ENCODE peak calls at places on chromosomes 6 and 20, in nine cellular contexts. One of them, this sample, is unnamed.

GRCh38 chr6:119510246-119510645 is 160.7 kb upstream of the MAN1A1 start:
- DNase-seq in progenitor cell of endocrine pancreas: no peak
- DNase-seq in activated CD4-positive, alpha-beta T cell treated with anti-CD3 and anti-CD28 coated beads for 1 hour: no peak
- DNase-seq in occipital lobe: no peak
- DNase-seq in stimulated activated CD4-positive, alpha-beta T cell treated with anti-CD3 and anti-CD28 coated beads, Interleukin-1b, Interleukin-23, amount 100 ng/mL, for 4 hours: no peak
- DNase-seq in GM10248: no peak
- DNase-seq in LoVo: no peak
- DNase-seq in activated T-cell treated with anti-CD3 and anti-CD28 coated beads, Interleukin-2, amount 50 U/mL, for 24 hours: no peak
- DNase-seq in heart left ventricle: no peak
- DNase-seq in this sample: no peak

GRCh38 chr20:48931527-48932374 is 10.2 kb downstream of the ARFGEF2 start:
- DNase-seq in GM10248: no peak
- DNase-seq in progenitor cell of endocrine pancreas: no peak
- DNase-seq in activated T-cell treated with anti-CD3 and anti-CD28 coated beads, Interleukin-2, amount 50 U/mL, for 24 hours: no peak
- DNase-seq in stimulated activated CD4-positive, alpha-beta T cell treated with anti-CD3 and anti-CD28 coated beads, Interleukin-1b, Interleukin-23, amount 100 ng/mL, for 4 hours: no peak
- DNase-seq in activated CD4-positive, alpha-beta T cell treated with anti-CD3 and anti-CD28 coated beads for 1 hour: no peak
- DNase-seq in occipital lobe: no peak
- DNase-seq in heart left ventricle: no peak
- DNase-seq in LoVo: no peak
- DNase-seq in this sample: no peak

GRCh38 chr20:37627060-37627766 is 66.6 kb upstream of the CTNNBL1 start:
- DNase-seq in progenitor cell of endocrine pancreas: peak
- DNase-seq in activated CD4-positive, alpha-beta T cell treated with anti-CD3 and anti-CD28 coated beads for 1 hour: no peak
- DNase-seq in occipital lobe: no peak
- DNase-seq in heart left ventricle: peak
- DNase-seq in stimulated activated CD4-positive, alpha-beta T cell treated with anti-CD3 and anti-CD28 coated beads, Interleukin-1b, Interleukin-23, amount 100 ng/mL, for 4 hours: no peak
- DNase-seq in LoVo: peak
- DNase-seq in GM10248: peak
- DNase-seq in activated T-cell treated with anti-CD3 and anti-CD28 coated beads, Interleukin-2, amount 50 U/mL, for 24 hours: peak
- DNase-seq in this sample: no peak

GRCh38 chr20:53773792-53774371 is 180.2 kb upstream of the ZNF217 start:
- DNase-seq in activated CD4-positive, alpha-beta T cell treated with anti-CD3 and anti-CD28 coated beads for 1 hour: no peak
- DNase-seq in GM10248: no peak
- DNase-seq in LoVo: peak
- DNase-seq in activated T-cell treated with anti-CD3 and anti-CD28 coated beads, Interleukin-2, amount 50 U/mL, for 24 hours: no peak
- DNase-seq in occipital lobe: no peak
- DNase-seq in stimulated activated CD4-positive, alpha-beta T cell treated with anti-CD3 and anti-CD28 coated beads, Interleukin-1b, Interleukin-23, amount 100 ng/mL, for 4 hours: no peak
- DNase-seq in progenitor cell of endocrine pancreas: no peak
- DNase-seq in heart left ventricle: no peak
- DNase-seq in this sample: no peak

GRCh38 chr20:17504898-17505663 is 26.1 kb downstream of the BFSP1 start:
- DNase-seq in progenitor cell of endocrine pancreas: no peak
- DNase-seq in heart left ventricle: peak
- DNase-seq in activated CD4-positive, alpha-beta T cell treated with anti-CD3 and anti-CD28 coated beads for 1 hour: peak
- DNase-seq in activated T-cell treated with anti-CD3 and anti-CD28 coated beads, Interleukin-2, amount 50 U/mL, for 24 hours: peak
- DNase-seq in LoVo: peak
- DNase-seq in stimulated activated CD4-positive, alpha-beta T cell treated with anti-CD3 and anti-CD28 coated beads, Interleukin-1b, Interleukin-23, amount 100 ng/mL, for 4 hours: peak
- DNase-seq in GM10248: peak
- DNase-seq in occipital lobe: no peak
- DNase-seq in this sample: no peak

GRCh38 chr20:5147193-5147592 is 20.4 kb downstream of the CDS2 start:
- DNase-seq in LoVo: no peak
- DNase-seq in heart left ventricle: no peak
- DNase-seq in activated T-cell treated with anti-CD3 and anti-CD28 coated beads, Interleukin-2, amount 50 U/mL, for 24 hours: no peak
- DNase-seq in progenitor cell of endocrine pancreas: no peak
- DNase-seq in activated CD4-positive, alpha-beta T cell treated with anti-CD3 and anti-CD28 coated beads for 1 hour: no peak
- DNase-seq in GM10248: no peak
- DNase-seq in stimulated activated CD4-positive, alpha-beta T cell treated with anti-CD3 and anti-CD28 coated beads, Interleukin-1b, Interleukin-23, amount 100 ng/mL, for 4 hours: no peak
- DNase-seq in occipital lobe: no peak
- DNase-seq in this sample: no peak

GRCh38 chr20:32992015-32992641 is 12.1 kb downstream of the SUN5 start:
- DNase-seq in activated T-cell treated with anti-CD3 and anti-CD28 coated beads, Interleukin-2, amount 50 U/mL, for 24 hours: no peak
- DNase-seq in progenitor cell of endocrine pancreas: no peak
- DNase-seq in GM10248: no peak
- DNase-seq in activated CD4-positive, alpha-beta T cell treated with anti-CD3 and anti-CD28 coated beads for 1 hour: no peak
- DNase-seq in heart left ventricle: no peak
- DNase-seq in LoVo: no peak
- DNase-seq in occipital lobe: no peak
- DNase-seq in stimulated activated CD4-positive, alpha-beta T cell treated with anti-CD3 and anti-CD28 coated beads, Interleukin-1b, Interleukin-23, amount 100 ng/mL, for 4 hours: no peak
- DNase-seq in this sample: no peak

GRCh38 chr6:157864185-157864761 is 41.2 kb downstream of the SNX9 start:
- DNase-seq in LoVo: no peak
- DNase-seq in stimulated activated CD4-positive, alpha-beta T cell treated with anti-CD3 and anti-CD28 coated beads, Interleukin-1b, Interleukin-23, amount 100 ng/mL, for 4 hours: no peak
- DNase-seq in heart left ventricle: no peak
- DNase-seq in GM10248: no peak
- DNase-seq in activated CD4-positive, alpha-beta T cell treated with anti-CD3 and anti-CD28 coated beads for 1 hour: no peak
- DNase-seq in progenitor cell of endocrine pancreas: no peak
- DNase-seq in occipital lobe: no peak
- DNase-seq in activated T-cell treated with anti-CD3 and anti-CD28 coated beads, Interleukin-2, amount 50 U/mL, for 24 hours: peak
- DNase-seq in this sample: no peak

GRCh38 chr6:1482381-1483166 is 93.2 kb downstream of the FOXF2 start:
- DNase-seq in LoVo: no peak
- DNase-seq in stimulated activated CD4-positive, alpha-beta T cell treated with anti-CD3 and anti-CD28 coated beads, Interleukin-1b, Interleukin-23, amount 100 ng/mL, for 4 hours: no peak
- DNase-seq in activated CD4-positive, alpha-beta T cell treated with anti-CD3 and anti-CD28 coated beads for 1 hour: no peak
- DNase-seq in GM10248: peak
- DNase-seq in heart left ventricle: no peak
- DNase-seq in progenitor cell of endocrine pancreas: no peak
- DNase-seq in occipital lobe: no peak
- DNase-seq in activated T-cell treated with anti-CD3 and anti-CD28 coated beads, Interleukin-2, amount 50 U/mL, for 24 hours: no peak
- DNase-seq in this sample: no peak

GRCh38 chr6:114315841-114316595 is 26.8 kb downstream of the HS3ST5 start:
- DNase-seq in GM10248: no peak
- DNase-seq in heart left ventricle: no peak
- DNase-seq in progenitor cell of endocrine pancreas: no peak
- DNase-seq in activated T-cell treated with anti-CD3 and anti-CD28 coated beads, Interleukin-2, amount 50 U/mL, for 24 hours: no peak
- DNase-seq in occipital lobe: no peak
- DNase-seq in activated CD4-positive, alpha-beta T cell treated with anti-CD3 and anti-CD28 coated beads for 1 hour: no peak
- DNase-seq in stimulated activated CD4-positive, alpha-beta T cell treated with anti-CD3 and anti-CD28 coated beads, Interleukin-1b, Interleukin-23, amount 100 ng/mL, for 4 hours: no peak
- DNase-seq in LoVo: no peak
- DNase-seq in this sample: no peak

GRCh38 chr20:51221791-51222408 is 199.0 kb upstream of the KCNG1 start:
- DNase-seq in activated CD4-positive, alpha-beta T cell treated with anti-CD3 and anti-CD28 coated beads for 1 hour: no peak
- DNase-seq in LoVo: peak
- DNase-seq in heart left ventricle: no peak
- DNase-seq in occipital lobe: no peak
- DNase-seq in progenitor cell of endocrine pancreas: no peak
- DNase-seq in stimulated activated CD4-positive, alpha-beta T cell treated with anti-CD3 and anti-CD28 coated beads, Interleukin-1b, Interleukin-23, amount 100 ng/mL, for 4 hours: no peak
- DNase-seq in activated T-cell treated with anti-CD3 and anti-CD28 coated beads, Interleukin-2, amount 50 U/mL, for 24 hours: no peak
- DNase-seq in GM10248: no peak
- DNase-seq in this sample: no peak

GRCh38 chr6:89140347-89141159 is 5.3 kb upstream of the PM20D2 start:
- DNase-seq in heart left ventricle: no peak
- DNase-seq in activated T-cell treated with anti-CD3 and anti-CD28 coated beads, Interleukin-2, amount 50 U/mL, for 24 hours: no peak
- DNase-seq in occipital lobe: no peak
- DNase-seq in LoVo: peak
- DNase-seq in GM10248: no peak
- DNase-seq in stimulated activated CD4-positive, alpha-beta T cell treated with anti-CD3 and anti-CD28 coated beads, Interleukin-1b, Interleukin-23, amount 100 ng/mL, for 4 hours: no peak
- DNase-seq in progenitor cell of endocrine pancreas: no peak
- DNase-seq in activated CD4-positive, alpha-beta T cell treated with anti-CD3 and anti-CD28 coated beads for 1 hour: no peak
- DNase-seq in this sample: peak

GRCh38 chr6:139027620-139028182 is 844 bp upstream of the ABRACL start:
- DNase-seq in activated T-cell treated with anti-CD3 and anti-CD28 coated beads, Interleukin-2, amount 50 U/mL, for 24 hours: peak
- DNase-seq in activated CD4-positive, alpha-beta T cell treated with anti-CD3 and anti-CD28 coated beads for 1 hour: no peak
- DNase-seq in heart left ventricle: no peak
- DNase-seq in LoVo: peak
- DNase-seq in stimulated activated CD4-positive, alpha-beta T cell treated with anti-CD3 and anti-CD28 coated beads, Interleukin-1b, Interleukin-23, amount 100 ng/mL, for 4 hours: peak
- DNase-seq in GM10248: peak
- DNase-seq in progenitor cell of endocrine pancreas: no peak
- DNase-seq in occipital lobe: no peak
- DNase-seq in this sample: no peak

This sample was measured in gastrocnemius medialis.